ENCODE peak calls at places on chromosomes 12 and 14, in five cellular contexts. Q, B, A, P and F are unnamed samples.

GRCh38 chr12:50058743-50059312 is 1.4 kb downstream of the ASIC1 start:
- DNase-seq in Q (no peak), B (no peak), A (no peak), P (no peak), F (no peak)

GRCh38 chr12:1565172-1565571 is 29.2 kb downstream of the FBXL14 start:
- DNase-seq in Q (no peak), B (no peak), A (no peak), P (no peak), F (no peak)

GRCh38 chr12:42568952-42569916 is 20.3 kb downstream of the PRICKLE1 start:
- DNase-seq in Q (no peak), B (no peak), A (peak), P (no peak), F (peak)

GRCh38 chr12:132986885-132987225 is 688 bp downstream of the ZNF26 start:
- DNase-seq in Q (no peak), B (peak), A (peak), P (no peak), F (peak)

GRCh38 chr12:96829354-96829753 is 77.7 kb upstream of the NEDD1 start:
- DNase-seq in Q (no peak), B (no peak), A (no peak), P (no peak), F (no peak)

GRCh38 chr12:92452763-92453162 is 250.0 kb upstream of the PLEKHG7 start:
- DNase-seq in Q (no peak), B (no peak), A (no peak), P (no peak), F (no peak)

GRCh38 chr14:98819132-98819866 is 452.7 kb downstream of the BCL11B start:
- DNase-seq in Q (no peak), B (no peak), A (peak), P (no peak), F (no peak)

GRCh38 chr12:28506271-28506670 is 316.0 kb downstream of the CCDC91 start:
- DNase-seq in Q (no peak), B (no peak), A (no peak), P (no peak), F (peak)

GRCh38 chr12:96879301-96879700 is 27.8 kb upstream of the NEDD1 start:
- DNase-seq in Q (no peak), B (no peak), A (no peak), P (no peak), F (peak)

GRCh38 chr14:104266643-104267575 is 128.5 kb downstream of the KIF26A start:
- DNase-seq in Q (no peak), B (no peak), A (no peak), P (peak), F (no peak)

GRCh38 chr12:82833461-82833860 is 146.8 kb downstream of the TMTC2 start:
- DNase-seq in Q (no peak), B (no peak), A (no peak), P (no peak), F (no peak)

GRCh38 chr12:104906695-104907094 is 51.4 kb downstream of the SLC41A2 start:
- DNase-seq in Q (no peak), B (no peak), A (peak), P (no peak), F (no peak)

GRCh38 chr14:55514819-55515470 is 65.1 kb upstream of the KTN1 start:
- DNase-seq in Q (no peak), B (no peak), A (peak), P (no peak), F (peak)
- H3K4me3 ChIP-seq in Q (no peak), B (no peak), A (no peak), P (no peak), F (no peak)

GRCh38 chr14:54138024-54138353 is 181.4 kb upstream of the BMP4 start:
- DNase-seq in Q (no peak), B (no peak), A (no peak), P (no peak), F (no peak)

GRCh38 chr14:54135804-54136280 is 179.2 kb upstream of the BMP4 start:
- DNase-seq in Q (no peak), B (no peak), A (no peak), P (no peak), F (no peak)

GRCh38 chr14:54136894-54137665 is 180.5 kb upstream of the BMP4 start:
- DNase-seq in Q (no peak), B (no peak), A (no peak), P (no peak), F (no peak)

GRCh38 chr14:54133896-54134295 is 177.3 kb upstream of the BMP4 start:
- DNase-seq in Q (no peak), B (peak), A (peak), P (no peak), F (peak)

DNA sequence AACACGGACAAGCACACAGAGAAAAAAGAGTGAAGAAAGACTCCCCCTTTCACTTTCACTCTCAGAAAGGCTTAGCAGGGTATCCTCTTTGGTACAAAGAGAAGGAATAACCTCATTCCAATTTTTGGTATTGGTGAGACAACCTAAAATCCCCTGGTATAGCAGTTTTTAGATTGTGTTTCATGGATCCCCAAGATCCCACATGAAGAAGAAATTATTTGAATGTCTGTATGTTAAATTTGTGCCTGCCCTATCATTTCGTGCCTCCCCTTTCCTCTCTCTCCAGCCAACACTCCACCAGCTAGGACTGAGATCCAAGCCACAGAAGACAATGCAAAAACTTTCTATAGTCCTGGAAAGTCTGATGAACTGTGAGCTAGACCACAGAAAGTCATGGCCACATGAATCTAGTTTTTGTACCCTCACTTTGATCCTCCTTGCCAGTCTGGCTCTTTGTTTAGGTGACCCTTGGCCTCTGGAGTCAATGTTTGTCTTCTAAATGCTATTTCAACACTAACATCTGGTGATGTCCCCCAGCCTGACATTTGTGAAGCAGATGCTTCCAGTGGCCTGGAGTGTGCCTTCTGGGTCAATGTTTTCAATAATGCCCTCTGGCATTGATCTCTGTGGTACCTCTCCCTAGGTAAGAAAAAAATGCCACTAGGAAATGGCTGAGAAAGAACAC is 181.9 kb upstream of the BMP4 start:
- DNase-seq in Q (no peak), B (no peak), A (no peak), P (no peak), F (peak)
- H3K4me3 ChIP-seq in Q (no peak), B (no peak), A (no peak), P (no peak), F (no peak)

GRCh38 chr14:64973026-64973442 is 898 bp upstream of the RAB15 start:
- DNase-seq in Q (no peak), B (no peak), A (no peak), P (no peak), F (no peak)
- H3K4me3 ChIP-seq in Q (peak), B (peak), A (no peak), P (no peak), F (no peak)

GRCh38 chr12:64616221-64616620 is 5.9 kb downstream of the RASSF3 start:
- DNase-seq in Q (no peak), B (no peak), A (no peak), P (no peak), F (no peak)
- H3K4me3 ChIP-seq in Q (no peak), B (no peak), A (no peak), P (no peak), F (no peak)

DNA sequence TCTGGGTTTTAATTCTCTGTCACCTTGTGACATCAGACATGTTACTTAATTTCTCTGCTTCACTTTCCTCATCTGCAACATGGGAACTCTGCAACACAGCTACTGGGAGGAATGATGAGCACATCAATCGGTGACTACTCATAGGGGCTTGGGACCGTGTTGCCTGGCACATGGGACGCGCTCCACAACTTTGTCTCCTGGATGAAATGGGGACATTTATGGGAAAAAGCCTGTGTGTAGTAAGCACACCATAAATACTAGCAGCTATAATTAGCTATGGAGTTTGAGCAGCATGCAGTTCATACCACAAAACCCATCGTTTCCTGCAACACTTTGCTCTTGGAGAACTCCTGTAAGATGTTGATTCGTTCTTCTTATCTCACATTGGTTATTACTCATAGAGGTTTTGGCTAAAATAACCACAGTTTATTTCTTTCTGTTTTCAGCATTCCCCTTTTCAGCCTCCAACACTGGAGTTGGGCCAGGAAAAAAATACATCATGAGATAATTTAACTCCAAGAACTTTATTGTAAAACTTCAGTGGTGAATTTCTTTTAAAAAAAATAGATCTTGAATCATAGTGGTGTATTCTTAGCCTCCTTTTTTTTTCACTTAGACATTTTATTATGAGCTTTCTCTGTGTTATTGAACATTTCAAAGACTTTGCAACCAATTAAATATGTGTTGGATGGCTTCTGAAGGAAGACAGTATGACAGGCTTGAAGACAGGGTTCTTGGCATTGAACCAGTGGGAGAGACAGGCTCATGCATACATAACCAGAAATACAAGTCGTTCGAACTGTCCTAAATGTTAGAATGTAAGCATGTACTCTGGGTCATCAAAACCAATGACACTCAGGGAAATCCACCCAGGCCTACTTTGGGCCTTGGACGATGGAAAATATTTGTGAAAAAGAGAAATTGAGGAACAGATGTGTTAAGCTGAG is 72.7 kb downstream of the RIN3 start:
- DNase-seq in Q (no peak), B (no peak), A (no peak), P (no peak), F (peak)
- H3K4me3 ChIP-seq in Q (peak), B (no peak), A (no peak), P (no peak), F (no peak)